ENCODE peak calls at places on chromosomes 4 and X, in nine cellular contexts. U is HEK293T; B is stimulated activated naive CD4-positive, alpha-beta T cell; O is DMS153; L is cardiac fibroblast; F is stimulated activated CD8-positive, alpha-beta memory T cell treated with anti-CD3 and anti-CD28 coated beads, Interleukin-2, amount 100 ng/mL, for 48 hours; X is astrocyte of the hippocampus; R is GM12891; C is effector CD4-positive, alpha-beta T cell. M is an unnamed sample.

GRCh38 chrX:107684956-107685385 is 56.7 kb downstream of the PRPS1 start:
- DNase-seq in U (peak; percentile 47), B (no peak), O (no peak), L (peak; percentile 81), F (no peak), X (peak; percentile 31), R (no peak), C (no peak), M (peak; percentile 86)

GRCh38 chr4:75939890-75940691 is 722 bp downstream of the NAAA start:
- DNase-seq in U (peak; percentile 67), B (peak; percentile 56), O (peak; percentile 20), L (peak; percentile 56), F (peak; percentile 70), X (peak; percentile 77), R (peak; percentile 75), C (peak; percentile 67), M (peak; percentile 65)

GRCh38 chrX:24241822-24242648 is 71.8 kb downstream of the SUPT20HL2 start:
- DNase-seq in U (peak; percentile 67), B (peak; percentile 6), O (no peak), L (peak; percentile 54), F (no peak), X (peak; percentile 55), R (no peak), C (no peak), M (peak; percentile 38)

GRCh38 chr4:108149588-108150380 is 18.9 kb downstream of the LEF1 start:
- DNase-seq in U (no peak), B (no peak), O (no peak), L (no peak), F (no peak), X (peak; percentile 77), R (no peak), C (no peak), M (no peak)

GRCh38 chr4:138259296-138259695 is 17.1 kb upstream of the SLC7A11 start:
- DNase-seq in U (no peak), B (no peak), O (no peak), L (no peak), F (no peak), X (peak; percentile 51), R (no peak), C (no peak), M (no peak)

GRCh38 chr4:146488495-146489174 is 33.1 kb downstream of the SLC10A7 start:
- DNase-seq in U (no peak), B (no peak), O (no peak), L (peak; percentile 55), F (no peak), X (peak; percentile 78), R (no peak), C (no peak), M (peak; percentile 20)

GRCh38 chr4:122733805-122734155 is 1.3 kb downstream of the BBS12 start:
- DNase-seq in U (no peak), B (no peak), O (no peak), L (no peak), F (no peak), X (no peak), R (no peak), C (no peak), M (peak; percentile 86)

GRCh38 chrX:143298663-143299241 is 218.5 kb downstream of the SPANXN3 start:
- DNase-seq in U (no peak), B (no peak), O (no peak), L (peak; percentile 8), F (no peak), X (no peak), R (no peak), C (no peak), M (no peak)

GRCh38 chr4:165604181-165604580 is 225.4 kb downstream of the CPE start:
- DNase-seq in U (no peak), B (no peak), O (no peak), L (no peak), F (no peak), X (no peak), R (no peak), C (no peak), M (no peak)

GRCh38 chr4:180664766-180665368 is 1578.3 kb upstream of the TENM3 start:
- DNase-seq in U (peak; percentile 45), B (peak; percentile 20), O (peak; percentile 93), L (peak; percentile 89), F (peak; percentile 24), X (peak; percentile 91), R (peak; percentile 21), C (peak; percentile 14), M (peak; percentile 79)

GRCh38 chrX:17984415-17984814 is 123.3 kb upstream of the RAI2 start:
- DNase-seq in U (no peak), B (no peak), O (no peak), L (no peak), F (no peak), X (no peak), R (no peak), C (no peak), M (no peak)

GRCh38 chr4:184816962-184817361 is 8.8 kb downstream of the ACSL1 start:
- DNase-seq in U (no peak), B (no peak), O (no peak), L (no peak), F (no peak), X (no peak), R (no peak), C (no peak), M (no peak)

GRCh38 chr4:178306565-178306964 is 864.3 kb upstream of the AGA start:
- DNase-seq in U (no peak), B (no peak), O (no peak), L (peak; percentile 3), F (no peak), X (peak; percentile 78), R (no peak), C (no peak), M (peak; percentile 41)

GRCh38 chr4:146263785-146264184 is 49.4 kb downstream of the REELD1 start:
- DNase-seq in U (no peak), B (no peak), O (no peak), L (no peak), F (no peak), X (no peak), R (no peak), C (no peak), M (no peak)

GRCh38 chr4:71231073-71231752 is 107.6 kb upstream of the SLC4A4 start:
- DNase-seq in U (no peak), B (no peak), O (no peak), L (peak; percentile 30), F (no peak), X (peak; percentile 81), R (no peak), C (no peak), M (peak; percentile 90)

GRCh38 chr4:1209821-1210220 is 37.4 kb upstream of the SPON2 start:
- DNase-seq in U (no peak), B (no peak), O (no peak), L (peak; percentile 71), F (no peak), X (peak; percentile 59), R (no peak), C (no peak), M (no peak)

GRCh38 chr4:1080961-1081688 is 32.2 kb downstream of the RNF212 start:
- DNase-seq in U (no peak), B (no peak), O (no peak), L (peak; percentile 58), F (no peak), X (peak; percentile 60), R (no peak), C (no peak), M (peak; percentile 58)

GRCh38 chr4:23333556-23333945 is 556.3 kb downstream of the PPARGC1A start:
- DNase-seq in U (no peak), B (peak; percentile 74), O (no peak), L (peak; percentile 38), F (no peak), X (peak; percentile 87), R (no peak), C (no peak), M (peak; percentile 86)

GRCh38 chr4:6562931-6563901 is 11.8 kb upstream of the MAN2B2 start:
- DNase-seq in U (peak; percentile 52), B (no peak), O (no peak), L (peak; percentile 41), F (no peak), X (peak; percentile 57), R (no peak), C (no peak), M (no peak)

GRCh38 chr4:182564966-182565365 is 321.8 kb downstream of the TENM3 start:
- DNase-seq in U (no peak), B (no peak), O (no peak), L (no peak), F (no peak), X (no peak), R (no peak), C (no peak), M (no peak)

GRCh38 chr4:111919666-111920065 is 225.6 kb upstream of the FAM241A start:
- DNase-seq in U (no peak), B (no peak), O (no peak), L (no peak), F (no peak), X (no peak), R (no peak), C (no peak), M (no peak)

GRCh38 chr4:86685401-86685800 is 91.3 kb downstream of the PTPN13 start:
- DNase-seq in U (no peak), B (no peak), O (peak; percentile 3), L (peak; percentile 86), F (no peak), X (no peak), R (no peak), C (no peak), M (peak; percentile 13)

GRCh38 chrX:14029039-14029424 is 660 bp downstream of the GEMIN8 start:
- DNase-seq in U (no peak), B (no peak), O (no peak), L (peak; percentile 15), F (no peak), X (no peak), R (no peak), C (no peak), M (peak; percentile 4)

GRCh38 chr4:1767770-1768366 is 25.2 kb upstream of the FGFR3 start:
- DNase-seq in U (peak; percentile 86), B (no peak), O (no peak), L (peak; percentile 36), F (peak; percentile 19), X (peak; percentile 69), R (peak; percentile 75), C (peak; percentile 12), M (peak; percentile 59)

GRCh38 chr4:72319596-72319995 is 249.4 kb downstream of the ADAMTS3 start:
- DNase-seq in U (no peak), B (no peak), O (no peak), L (peak; percentile 81), F (no peak), X (no peak), R (no peak), C (no peak), M (peak; percentile 96)

M was measured in kidney tubule cell.